ENCODE peak calls at places on chromosomes 7 and 10, in six cellular contexts. H is endodermal cell, B is brain microvascular endothelial cell, P is HCT116, S is dorsolateral prefrontal cortex, O is A549. N is an unnamed sample.

GRCh38 chr10:21399392-21400015 is 126.0 kb downstream of the SKIDA1 start:
- DNase-seq in B (peak; percentile 94), S (no peak), H (no peak), P (no peak), O (peak; percentile 34), N (no peak)

GRCh38 chr10:48821111-48821510 is 118.5 kb downstream of the LRRC18 start:
- DNase-seq in O (no peak), B (no peak), S (no peak), H (no peak), P (no peak), N (no peak)

GRCh38 chr7:137484326-137484725 is 140.8 kb upstream of the PTN start:
- DNase-seq in O (no peak), S (no peak), B (no peak), P (no peak), H (no peak), N (no peak)

GRCh38 chr7:97064972-97065587 is 40.4 kb upstream of the DLX5 start:
- DNase-seq in P (peak; percentile 34), H (peak; percentile 62), O (peak; percentile 37), S (no peak), B (peak; percentile 39), N (peak; percentile 82)

GRCh38 chr7:123658023-123658422 is 2.4 kb downstream of the LMOD2 start:
- DNase-seq in B (no peak), O (no peak), P (no peak), S (no peak), H (no peak), N (no peak)

GRCh38 chr10:4651404-4652037 is 174.5 kb upstream of the AKR1E2 start:
- DNase-seq in O (no peak), S (no peak), H (no peak), P (no peak), B (no peak), N (no peak)

GRCh38 chr7:35605760-35606159 is 89.2 kb downstream of the HERPUD2 start:
- DNase-seq in O (no peak), S (no peak), H (no peak), P (no peak), B (peak; percentile 64), N (no peak)

GRCh38 chr10:76026931-76027330 is 595.5 kb downstream of the LRMDA start:
- DNase-seq in S (no peak), P (no peak), B (no peak), H (no peak), O (no peak), N (peak; percentile 32)

GRCh38 chr10:122018951-122019413 is 30.0 kb downstream of the TACC2 start:
- DNase-seq in B (no peak), O (no peak), P (no peak), S (no peak), H (no peak), N (no peak)

GRCh38 chr7:147492621-147493020 is 1097.9 kb upstream of the C7orf33 start:
- DNase-seq in H (no peak), O (no peak), B (peak; percentile 67), P (no peak), S (no peak), N (no peak)

GRCh38 chr10:598415-599170 is 90.9 kb downstream of the DIP2C start:
- DNase-seq in B (peak; percentile 94), O (no peak), S (no peak), P (no peak), H (no peak), N (peak; percentile 46)

GRCh38 chr10:101073631-101074030 is 11.8 kb downstream of the KAZALD1 start:
- DNase-seq in O (no peak), P (no peak), B (no peak), H (peak; percentile 67), S (no peak), N (peak; percentile 63)

GRCh38 chr7:26083113-26083512 is 68.9 kb upstream of the NFE2L3 start:
- DNase-seq in O (no peak), H (no peak), B (no peak), P (no peak), S (no peak), N (no peak)

GRCh38 chr10:126187399-126187798 is 200.9 kb downstream of the ADAM12 start:
- DNase-seq in P (no peak), S (no peak), B (no peak), O (no peak), H (no peak), N (peak; percentile 11)

GRCh38 chr10:101646369-101646768 is 48.6 kb downstream of the FBXW4 start:
- DNase-seq in P (no peak), S (no peak), B (no peak), O (no peak), H (no peak), N (no peak)

GRCh38 chr7:113087278-113087998 is 811 bp upstream of the GPR85 start:
- DNase-seq in B (peak; percentile 87), H (no peak), P (no peak), S (no peak), O (no peak), N (peak; percentile 75)

GRCh38 chr7:135386776-135387175 is 123.1 kb downstream of the CNOT4 start:
- DNase-seq in B (no peak), P (no peak), H (peak; percentile 51), O (no peak), S (no peak), N (peak; percentile 37)

GRCh38 chr7:149772821-149773425 is 465 bp downstream of the ZNF467 start:
- DNase-seq in S (no peak), H (peak; percentile 76), O (no peak), B (no peak), P (no peak), N (peak; percentile 48)

GRCh38 chr7:922334-923107 is 32.0 kb downstream of the ADAP1 start:
- DNase-seq in B (no peak), S (peak; percentile 43), P (no peak), O (no peak), H (peak; percentile 30), N (no peak)

GRCh38 chr7:43204081-43204480 is 91.6 kb downstream of the HECW1 start:
- DNase-seq in P (no peak), H (no peak), B (peak; percentile 9), S (no peak), O (no peak), N (no peak)

GRCh38 chr7:6385110-6385792 is 62.5 kb downstream of the DAGLB start:
- DNase-seq in H (no peak), B (peak; percentile 72), P (peak; percentile 58), O (peak; percentile 88), S (no peak), N (no peak)

GRCh38 chr7:94300176-94300835 is 94.4 kb upstream of the COL1A2 start:
- DNase-seq in S (no peak), H (no peak), B (peak; percentile 18), O (peak; percentile 11), P (no peak), N (no peak)

GRCh38 chr7:139387594-139387993 is 27.9 kb downstream of the LUC7L2 start:
- DNase-seq in P (no peak), S (no peak), O (no peak), B (no peak), H (no peak), N (no peak)

GRCh38 chr10:11234857-11235640 is 217.4 kb downstream of the CELF2 start:
- DNase-seq in S (no peak), H (no peak), O (no peak), B (no peak), P (no peak), N (no peak)

GRCh38 chr10:65313406-65313805 is 1612.4 kb upstream of the LRRTM3 start:
- DNase-seq in O (no peak), B (peak; percentile 25), H (no peak), P (no peak), S (no peak), N (no peak)

GRCh38 chr10:65319493-65319892 is 1606.3 kb upstream of the LRRTM3 start:
- DNase-seq in P (no peak), S (no peak), O (no peak), B (no peak), H (no peak), N (no peak)

GRCh38 chr10:65314253-65314652 is 1611.6 kb upstream of the LRRTM3 start:
- DNase-seq in B (no peak), S (no peak), P (no peak), O (no peak), H (no peak), N (no peak)
- H3K27ac ChIP-seq in B (no peak overlapping the region), S (no peak overlapping the region), P (no peak overlapping the region), O (no peak overlapping the region), H (no peak overlapping the region), N (no peak overlapping the region)

DNA sequence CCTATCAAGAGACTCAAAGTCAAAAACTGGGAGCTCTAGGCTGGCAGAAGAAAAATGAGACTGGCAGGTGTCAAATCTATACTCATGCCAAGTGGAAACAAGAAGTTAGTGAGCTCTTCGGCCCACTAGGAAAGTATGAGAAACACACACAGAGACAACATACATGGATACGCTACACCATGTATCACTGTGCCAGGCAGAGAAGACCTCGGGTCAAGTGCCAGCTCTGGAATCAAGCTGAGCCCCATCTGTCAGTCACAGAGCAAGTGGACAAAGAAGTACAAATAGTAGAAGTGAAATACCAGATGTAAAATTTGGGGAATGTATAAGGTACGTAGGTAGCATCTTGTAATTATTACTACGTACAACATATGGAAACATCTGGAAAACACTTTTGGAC is 62.4 kb downstream of the FAM13C start:
- DNase-seq in S (no peak), O (no peak), H (no peak), P (no peak), B (no peak), N (no peak)
- H3K27ac ChIP-seq in S (peak overlapping the region; percentile 42), O (no peak overlapping the region), H (no peak overlapping the region), P (no peak overlapping the region), B (no peak overlapping the region), N (no peak overlapping the region)

GRCh38 chr7:81002471-81002870 is 83.6 kb upstream of the SEMA3C start:
- DNase-seq in H (no peak), P (no peak), S (no peak), O (no peak), B (no peak), N (no peak)
- H3K27ac ChIP-seq in H (no peak overlapping the region), P (no peak overlapping the region), S (no peak overlapping the region), O (no peak overlapping the region), B (no peak overlapping the region), N (no peak overlapping the region)

GRCh38 chr10:125009580-125010235 is 67.8 kb downstream of the ZRANB1 start:
- DNase-seq in P (no peak), S (peak; percentile 46), H (no peak), O (no peak), B (no peak), N (no peak)
- H3K27ac ChIP-seq in P (no peak overlapping the region), S (no peak overlapping the region), H (peak overlapping the region; percentile 36), O (no peak overlapping the region), B (no peak overlapping the region), N (peak overlapping the region; percentile 80)

GRCh38 chr10:26703096-26703495 is 5.6 kb downstream of the PDSS1 start:
- DNase-seq in O (no peak), P (no peak), H (no peak), S (no peak), B (no peak), N (no peak)
- H3K27ac ChIP-seq in O (no peak overlapping the region), P (no peak overlapping the region), H (no peak overlapping the region), S (no peak overlapping the region), B (no peak overlapping the region), N (no peak overlapping the region)

GRCh38 chr7:128853691-128854298 is 8.9 kb upstream of the ATP6V1F start:
- DNase-seq in S (no peak), B (no peak), O (no peak), P (no peak), H (no peak), N (no peak)
- H3K27ac ChIP-seq in S (no peak overlapping the region), B (no peak overlapping the region), O (no peak overlapping the region), P (no peak overlapping the region), H (no peak overlapping the region), N (no peak overlapping the region)

GRCh38 chr10:110619514-110619913 is 24.6 kb upstream of the RBM20 start:
- DNase-seq in H (no peak), B (no peak), O (no peak), P (no peak), S (no peak), N (no peak)
- H3K27ac ChIP-seq in H (no peak overlapping the region), B (no peak overlapping the region), O (no peak overlapping the region), P (no peak overlapping the region), S (no peak overlapping the region), N (no peak overlapping the region)

GRCh38 chr7:99036531-99037175 is 107.3 kb downstream of the SMURF1 start:
- DNase-seq in S (peak; percentile 73), O (peak; percentile 55), B (peak; percentile 48), P (no peak), H (peak; percentile 91), N (peak; percentile 86)
- H3K27ac ChIP-seq in S (peak overlapping the region; percentile 27), O (no peak overlapping the region), B (no peak overlapping the region), P (no peak overlapping the region), H (no peak overlapping the region), N (no peak overlapping the region)